ENCODE peak calls at places on chromosomes 5 and 9, in nine cellular contexts. Y is T-helper 9 cell, H is AG20443, J is endothelial cell, T is ELR, I is occipital lobe, D is OCI-M1, Z is HTR-8/SVneo, M is sigmoid colon. L is an unnamed sample.

GRCh38 chr9:118665226-118665919 is 703.9 kb downstream of the BRINP1 start:
- DNase-seq in Y (no peak), H (no peak), J (no peak), T (no peak), I (no peak), D (no peak), Z (no peak), M (no peak), L (no peak)

GRCh38 chr5:59793000-59793399 is 100.5 kb downstream of the PDE4D start:
- DNase-seq in Y (no peak), H (peak; percentile 87), J (no peak), T (peak; percentile 96), I (no peak), D (no peak), Z (peak; percentile 40), M (peak; percentile 92), L (no peak)

GRCh38 chr9:131781069-131781468 is 41.2 kb upstream of the RAPGEF1 start:
- DNase-seq in Y (no peak), H (no peak), J (no peak), T (peak; percentile 13), I (no peak), D (no peak), Z (no peak), M (no peak), L (no peak)

GRCh38 chr5:167964529-167964928 is 326.9 kb upstream of the WWC1 start:
- DNase-seq in Y (no peak), H (no peak), J (no peak), T (peak; percentile 6), I (no peak), D (no peak), Z (no peak), M (no peak), L (peak; percentile 2)

GRCh38 chr5:148563021-148563420 is 91.3 kb downstream of the HTR4 start:
- DNase-seq in Y (no peak), H (no peak), J (no peak), T (no peak), I (no peak), D (no peak), Z (no peak), M (no peak), L (no peak)

GRCh38 chr9:134378901-134379338 is 52.7 kb downstream of the RXRA start:
- DNase-seq in Y (no peak), H (peak; percentile 89), J (no peak), T (peak; percentile 50), I (peak; percentile 26), D (no peak), Z (no peak), M (peak; percentile 83), L (peak; percentile 66)

GRCh38 chr9:105053209-105053652 is 125.3 kb upstream of the ABCA1 start:
- DNase-seq in Y (no peak), H (peak; percentile 56), J (no peak), T (peak; percentile 97), I (no peak), D (peak; percentile 61), Z (no peak), M (no peak), L (no peak)

GRCh38 chr5:180803181-180804128 is 849 bp upstream of the MGAT1 start:
- DNase-seq in Y (peak; percentile 68), H (peak; percentile 34), J (peak; percentile 61), T (peak; percentile 31), I (no peak), D (peak; percentile 95), Z (no peak), M (peak; percentile 82), L (no peak)

GRCh38 chr9:122261469-122261881 is 3.2 kb downstream of the RBM18 start:
- DNase-seq in Y (no peak), H (peak; percentile 43), J (no peak), T (peak; percentile 17), I (no peak), D (no peak), Z (no peak), M (peak; percentile 84), L (peak; percentile 80)

GRCh38 chr5:4941957-4942830 is 197.9 kb upstream of the ADAMTS16 start:
- DNase-seq in Y (no peak), H (peak; percentile 60), J (peak; percentile 57), T (no peak), I (no peak), D (peak; percentile 21), Z (peak; percentile 58), M (no peak), L (no peak)

GRCh38 chr9:133779081-133779480 is 40.9 kb upstream of the SARDH start:
- DNase-seq in Y (no peak), H (no peak), J (no peak), T (no peak), I (no peak), D (no peak), Z (no peak), M (no peak), L (no peak)

GRCh38 chr9:109014267-109015025 is 1.1 kb upstream of the CTNNAL1 start:
- DNase-seq in Y (no peak), H (peak; percentile 47), J (no peak), T (no peak), I (no peak), D (peak; percentile 67), Z (no peak), M (no peak), L (no peak)

GRCh38 chr9:79562749-79563386 is 8.9 kb upstream of the TLE4 start:
- DNase-seq in Y (no peak), H (no peak), J (no peak), T (peak; percentile 30), I (no peak), D (peak; percentile 15), Z (no peak), M (no peak), L (no peak)

GRCh38 chr5:157167219-157167621 is 1.2 kb upstream of the GARIN3 start:
- DNase-seq in Y (no peak), H (peak; percentile 55), J (no peak), T (peak; percentile 52), I (no peak), D (no peak), Z (peak; percentile 62), M (no peak), L (no peak)

GRCh38 chr5:179793470-179794139 is at the start of gene LTC4S:
- DNase-seq in Y (peak; percentile 52), H (peak; percentile 83), J (no peak), T (no peak), I (no peak), D (peak; percentile 66), Z (no peak), M (peak; percentile 90), L (no peak)

GRCh38 chr9:110579763-110580255 is 268 bp upstream of the SVEP1 start:
- DNase-seq in Y (no peak), H (peak; percentile 85), J (no peak), T (peak; percentile 46), I (no peak), D (no peak), Z (peak; percentile 35), M (peak; percentile 79), L (peak; percentile 50)

GRCh38 chr9:85130260-85130659 is 460.7 kb downstream of the NTRK2 start:
- DNase-seq in Y (no peak), H (no peak), J (no peak), T (no peak), I (no peak), D (no peak), Z (no peak), M (no peak), L (no peak)